ENCODE peak calls at places on chromosomes 2 and 18, in four cellular contexts. One of them, this sample, is unnamed.
A peak's percentile ranks its signal among the peaks of the same experiment; 100 is the strongest.

GRCh38 chr2:88683160-88684021 is 8.1 kb upstream of the RPIA start:
- DNase-seq in H9: no peak
- DNase-seq in PC-9: no peak
- DNase-seq in NCI-H1105: no peak
- DNase-seq in this sample: no peak

GRCh38 chr18:28177828-28178635 is 1.1 kb upstream of the CDH2 start:
- DNase-seq in H9: peak; percentile 83
- DNase-seq in PC-9: peak; percentile 22
- DNase-seq in NCI-H1105: peak; percentile 83
- DNase-seq in this sample: no peak

GRCh38 chr18:24398515-24398914 is 891 bp upstream of the OSBPL1A start:
- DNase-seq in H9: peak; percentile 48
- DNase-seq in PC-9: peak; percentile 25
- DNase-seq in NCI-H1105: no peak
- DNase-seq in this sample: peak; percentile 45

GRCh38 chr2:128452536-128453530 is 134.2 kb upstream of the HS6ST1 start:
- DNase-seq in H9: peak; percentile 14
- DNase-seq in PC-9: no peak
- DNase-seq in NCI-H1105: no peak
- DNase-seq in this sample: no peak

GRCh38 chr2:120613742-120614481 is 121.8 kb upstream of the GLI2 start:
- DNase-seq in H9: no peak
- DNase-seq in PC-9: peak; percentile 73
- DNase-seq in NCI-H1105: no peak
- DNase-seq in this sample: no peak

GRCh38 chr2:68946117-68946516 is 6.6 kb downstream of the GKN2 start:
- DNase-seq in H9: no peak
- DNase-seq in PC-9: no peak
- DNase-seq in NCI-H1105: no peak
- DNase-seq in this sample: no peak

GRCh38 chr2:76867854-76868253 is 654.3 kb downstream of the LRRTM4 start:
- DNase-seq in H9: no peak
- DNase-seq in PC-9: no peak
- DNase-seq in NCI-H1105: no peak
- DNase-seq in this sample: no peak

GRCh38 chr2:28662468-28663095 is 89.0 kb upstream of the PPP1CB start:
- DNase-seq in H9: no peak
- DNase-seq in PC-9: no peak
- DNase-seq in NCI-H1105: no peak
- DNase-seq in this sample: no peak

GRCh38 chr2:129139380-129139779 is 820.7 kb upstream of the HS6ST1 start:
- DNase-seq in H9: no peak
- DNase-seq in PC-9: no peak
- DNase-seq in NCI-H1105: no peak
- DNase-seq in this sample: no peak

GRCh38 chr2:5111581-5111980 is 580.6 kb upstream of the SOX11 start:
- DNase-seq in H9: no peak
- DNase-seq in PC-9: no peak
- DNase-seq in NCI-H1105: peak; percentile 85
- DNase-seq in this sample: no peak

GRCh38 chr18:49561377-49562193 is at the start of gene LIPG:
- DNase-seq in H9: peak; percentile 91
- DNase-seq in PC-9: peak; percentile 69
- DNase-seq in NCI-H1105: peak; percentile 75
- DNase-seq in this sample: peak; percentile 57

GRCh38 chr2:204825054-204825453 is 279.8 kb downstream of the PARD3B start:
- DNase-seq in H9: no peak
- DNase-seq in PC-9: peak; percentile 9
- DNase-seq in NCI-H1105: no peak
- DNase-seq in this sample: no peak

GRCh38 chr18:23487738-23488625 is 15.3 kb upstream of the RMC1 start:
- DNase-seq in H9: no peak
- DNase-seq in PC-9: no peak
- DNase-seq in NCI-H1105: no peak
- DNase-seq in this sample: no peak

GRCh38 chr2:143623270-143623669 is 494.1 kb downstream of the ARHGAP15 start:
- DNase-seq in H9: no peak
- DNase-seq in PC-9: no peak
- DNase-seq in NCI-H1105: no peak
- DNase-seq in this sample: no peak

GRCh38 chr2:69768217-69768616 is 26.3 kb downstream of the ANXA4 start:
- DNase-seq in H9: no peak
- DNase-seq in PC-9: no peak
- DNase-seq in NCI-H1105: no peak
- DNase-seq in this sample: no peak

GRCh38 chr2:28994074-28994473 is 13.0 kb downstream of the TOGARAM2 start:
- DNase-seq in H9: no peak
- DNase-seq in PC-9: no peak
- DNase-seq in NCI-H1105: no peak
- DNase-seq in this sample: no peak

GRCh38 chr18:49464718-49465598 is 4.5 kb upstream of the DYM start:
- DNase-seq in H9: peak; percentile 81
- DNase-seq in PC-9: no peak
- DNase-seq in NCI-H1105: no peak
- DNase-seq in this sample: no peak

GRCh38 chr18:55256568-55257289 is 297.5 kb upstream of the CCDC68 start:
- DNase-seq in H9: no peak
- DNase-seq in PC-9: no peak
- DNase-seq in NCI-H1105: no peak
- DNase-seq in this sample: no peak

GRCh38 chr18:61546598-61546997 is 213.4 kb downstream of the CDH20 start:
- DNase-seq in H9: no peak
- DNase-seq in PC-9: no peak
- DNase-seq in NCI-H1105: no peak
- DNase-seq in this sample: peak; percentile 7

This sample was measured in HCT116.